ENCODE peak calls at places on chromosomes 1 and 21, in eight cellular contexts. T is heart right ventricle; I is tibial artery; C is MM.1S; L is cardiac muscle cell; P is left ventricle myocardium inferior; D is CD8-positive, alpha-beta T cell; X is tibial nerve. A is an unnamed sample.
A peak's percentile ranks its signal among the peaks of the same experiment; 100 is the strongest.

GRCh38 chr1:96374076-96374762 is 347.4 kb upstream of the PTBP2 start:
- DNase-seq in P (no peak), X (no peak), I (no peak), T (no peak), C (no peak), D (no peak), L (no peak), A (no peak)

GRCh38 chr21:33157303-33157702 is 72.4 kb upstream of the IFNAR2 start:
- DNase-seq in P (no peak), L (peak; percentile 60), I (no peak), C (no peak), T (no peak), D (no peak), X (no peak), A (no peak)

GRCh38 chr1:86441997-86442396 is 18.0 kb downstream of the CLCA2 start:
- DNase-seq in P (no peak), T (no peak), C (no peak), I (no peak), X (no peak), D (no peak), L (no peak), A (no peak)

GRCh38 chr1:117093091-117093534 is 28.4 kb downstream of the TRIM45 start:
- DNase-seq in L (peak; percentile 51), X (no peak), C (no peak), T (no peak), D (no peak), P (no peak), I (peak; percentile 40), A (peak; percentile 68)

GRCh38 chr1:27891196-27891889 is 19.0 kb downstream of the THEMIS2 start:
- DNase-seq in P (no peak), T (peak; percentile 40), D (peak; percentile 31), I (no peak), L (no peak), X (no peak), C (peak; percentile 19), A (no peak)

GRCh38 chr1:5990913-5991783 is 1.1 kb downstream of the NPHP4 start:
- DNase-seq in T (no peak), D (peak; percentile 31), C (peak; percentile 11), X (no peak), I (no peak), L (peak; percentile 78), P (no peak), A (peak; percentile 18)

GRCh38 chr1:161226320-161226711 is 456 bp downstream of the TOMM40L start:
- DNase-seq in L (no peak), T (no peak), P (no peak), I (no peak), X (no peak), C (peak; percentile 28), D (no peak), A (no peak)

GRCh38 chr1:66730462-66730861 is 21.8 kb upstream of the DYNLT5 start:
- DNase-seq in C (no peak), I (no peak), D (no peak), L (no peak), T (no peak), P (no peak), X (no peak), A (no peak)

GRCh38 chr1:179825798-179826460 is 51.7 kb downstream of the TOR1AIP2 start:
- DNase-seq in L (no peak), D (no peak), P (no peak), X (no peak), T (no peak), C (no peak), I (no peak), A (no peak)

GRCh38 chr1:4745560-4745959 is 91.2 kb downstream of the AJAP1 start:
- DNase-seq in X (no peak), I (no peak), D (no peak), C (peak; percentile 7), P (no peak), L (no peak), T (no peak), A (no peak)

GRCh38 chr1:7015022-7015421 is 229.8 kb downstream of the CAMTA1 start:
- DNase-seq in L (no peak), D (no peak), P (no peak), T (no peak), C (no peak), I (no peak), X (no peak), A (no peak)

GRCh38 chr1:186957339-186957738 is 128.6 kb downstream of the PLA2G4A start:
- DNase-seq in C (no peak), L (no peak), T (no peak), P (no peak), X (no peak), I (peak; percentile 25), D (no peak), A (peak; percentile 54)

GRCh38 chr1:154940880-154941228 is 4.3 kb upstream of the PMVK start:
- DNase-seq in P (no peak), X (no peak), D (no peak), L (no peak), C (no peak), I (no peak), T (no peak), A (no peak)

GRCh38 chr1:211625040-211625439 is 46.1 kb upstream of the SLC30A1 start:
- DNase-seq in X (no peak), T (no peak), L (no peak), D (no peak), P (no peak), I (peak; percentile 61), C (peak; percentile 45), A (no peak)

GRCh38 chr1:109266965-109267364 is 16.0 kb downstream of the PSRC1 start:
- DNase-seq in I (no peak), C (no peak), D (no peak), T (no peak), X (no peak), L (no peak), P (no peak), A (no peak)

GRCh38 chr1:234467821-234468220 is 11.2 kb downstream of the TARBP1 start:
- DNase-seq in D (no peak), P (no peak), T (no peak), X (no peak), I (no peak), C (no peak), L (no peak), A (no peak)

DNA sequence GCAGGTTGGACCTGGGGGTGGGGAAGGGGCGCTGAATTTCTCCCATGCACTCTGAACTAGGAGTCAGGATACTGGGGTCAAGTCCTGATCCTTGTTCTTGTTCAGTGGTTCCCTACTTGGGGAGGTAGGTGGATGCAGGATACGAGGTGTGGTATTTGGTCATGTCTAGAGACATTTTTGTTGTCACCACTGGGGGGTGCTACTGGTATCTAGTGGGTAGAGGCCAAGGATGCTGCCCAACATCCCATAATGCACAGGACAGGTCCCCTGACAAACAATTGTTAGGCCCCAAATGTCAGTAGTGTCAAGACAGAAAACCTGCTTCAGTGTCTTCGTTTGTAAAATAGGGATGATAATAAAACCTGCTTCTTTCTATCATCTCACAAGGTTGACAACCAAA is 259.0 kb upstream of the FOXD3 start:
- DNase-seq in D (no peak), L (no peak), P (no peak), I (no peak), T (no peak), X (no peak), C (no peak), A (no peak)
- TF ChIP-seq CTCF in D (no peak), L (no peak), P (no peak), I (no peak), T (no peak), X (no peak), C (no peak), A (no peak)

GRCh38 chr1:175887981-175888428 is 144.6 kb upstream of the TNR start:
- DNase-seq in D (no peak), C (no peak), I (peak; percentile 39), X (peak; percentile 19), P (peak; percentile 49), L (peak; percentile 85), T (peak; percentile 61), A (no peak)

GRCh38 chr1:175889044-175889443 is 145.6 kb upstream of the TNR start:
- DNase-seq in L (no peak), T (no peak), P (no peak), D (no peak), I (no peak), X (no peak), C (no peak), A (no peak)

GRCh38 chr1:175890958-175891357 is 147.6 kb upstream of the TNR start:
- DNase-seq in X (no peak), I (no peak), D (no peak), P (no peak), C (no peak), L (no peak), T (no peak), A (no peak)

GRCh38 chr1:175891783-175892309 is 148.5 kb upstream of the TNR start:
- DNase-seq in X (no peak), I (no peak), T (no peak), L (no peak), P (no peak), C (no peak), D (no peak), A (no peak)

DNA sequence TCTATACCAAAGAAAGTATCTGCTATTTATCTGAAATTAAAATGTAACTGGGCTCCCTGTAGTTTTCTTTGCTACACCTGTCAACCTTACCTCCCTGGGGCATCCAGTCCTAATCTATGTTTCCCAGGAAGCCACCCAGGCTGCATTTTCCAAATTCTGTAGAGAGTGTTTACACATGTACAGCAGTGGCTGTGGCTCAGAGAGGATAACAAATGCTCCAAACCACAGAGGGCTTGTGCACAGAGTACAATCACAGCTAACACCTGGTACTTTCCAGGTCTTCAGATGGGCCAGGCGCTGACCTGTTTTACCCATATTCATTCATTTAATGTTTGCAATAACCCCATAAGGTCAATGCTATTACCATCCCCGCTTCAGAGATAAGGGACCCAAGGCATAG is 146.5 kb upstream of the TNR start:
- DNase-seq in I (no peak), D (no peak), P (no peak), C (no peak), X (no peak), T (no peak), L (no peak), A (no peak)
- H3K4me1 ChIP-seq in I (peaks cover 9% of the 10 kb centered on the region), D (no peaks in the 10 kb centered on the region), P (peaks cover 7% of the 10 kb centered on the region), C (no peaks in the 10 kb centered on the region), X (no peaks in the 10 kb centered on the region), T (no peaks in the 10 kb centered on the region), L (peaks cover 6% of the 10 kb centered on the region), A (no peaks in the 10 kb centered on the region)

GRCh38 chr1:244154882-244155531 is 103.9 kb downstream of the ZBTB18 start:
- DNase-seq in C (no peak), T (no peak), I (no peak), D (no peak), L (no peak), X (no peak), P (no peak), A (peak; percentile 84)
- TF ChIP-seq CTCF in C (no peak), T (no peak), I (no peak), D (no peak), L (no peak), X (no peak), P (no peak), A (peak; percentile 22)

GRCh38 chr1:203295796-203296195 is 9.5 kb upstream of the BTG2 start:
- DNase-seq in D (no peak), P (no peak), I (no peak), X (no peak), C (no peak), T (no peak), L (no peak), A (no peak)
- H3K4me1 ChIP-seq in D (peaks cover 40% of the 10 kb centered on the region), P (peaks cover 24% of the 10 kb centered on the region), I (peaks cover 5% of the 10 kb centered on the region), X (no peaks in the 10 kb centered on the region), C (peaks cover 62% of the 10 kb centered on the region), T (peaks cover 7% of the 10 kb centered on the region), L (peaks cover 20% of the 10 kb centered on the region), A (peaks cover 15% of the 10 kb centered on the region)